ENCODE peak calls at places on chromosome 13, in four cellular contexts. L is GM12878, X is H1, Y is HepG2. F is an unnamed sample.

GRCh38 chr13:95485045-95485517 is 67.4 kb upstream of the CLDN10 start:
- DNase-seq in L (no peak), X (no peak), Y (peak), F (peak)

GRCh38 chr13:73056054-73056962 is 2.5 kb upstream of the KLF5 start:
- DNase-seq in L (no peak), X (no peak), Y (peak), F (no peak)

GRCh38 chr13:95002126-95002525 is 289.8 kb upstream of the SOX21 start:
- DNase-seq in L (no peak), X (no peak), Y (peak), F (no peak)

GRCh38 chr13:55199132-55199531 is 1941.6 kb upstream of the PRR20A start:
- DNase-seq in L (no peak), X (no peak), Y (peak), F (no peak)

GRCh38 chr13:110705826-110706569 is at the start of gene CARS2:
- DNase-seq in L (peak), X (peak), Y (peak), F (peak)

GRCh38 chr13:40026741-40027140 is 371.3 kb downstream of the COG6 start:
- DNase-seq in L (peak), X (no peak), Y (no peak), F (no peak)

GRCh38 chr13:71867101-71867814 is at the start of gene DACH1:
- DNase-seq in L (no peak), X (no peak), Y (peak), F (peak)

GRCh38 chr13:74036373-74036772 is 97.8 kb downstream of the KLF12 start:
- DNase-seq in L (no peak), X (peak), Y (no peak), F (no peak)

GRCh38 chr13:37925878-37926473 is 56.4 kb upstream of the TRPC4 start:
- DNase-seq in L (no peak), X (no peak), Y (no peak), F (no peak)

GRCh38 chr13:91375119-91375729 is 23.2 kb upstream of the GPC5 start:
- DNase-seq in L (no peak), X (no peak), Y (no peak), F (peak)

GRCh38 chr13:58087566-58087965 is 456.0 kb downstream of the PCDH17 start:
- DNase-seq in L (no peak), X (no peak), Y (no peak), F (no peak)

GRCh38 chr13:78660130-78660857 is 1.3 kb upstream of the OBI1 start:
- DNase-seq in L (no peak), X (no peak), Y (peak), F (no peak)

GRCh38 chr13:52794589-52794988 is 53.9 kb downstream of the PCDH8 start:
- DNase-seq in L (no peak), X (no peak), Y (no peak), F (no peak)

GRCh38 chr13:42681394-42681793 is 100.0 kb upstream of the FAM216B start:
- DNase-seq in L (no peak), X (no peak), Y (no peak), F (no peak)

GRCh38 chr13:111429064-111429558 is 108.7 kb downstream of the TEX29 start:
- DNase-seq in L (no peak), X (no peak), Y (peak), F (peak)

GRCh38 chr13:81017525-81018152 is 676.7 kb upstream of the SPRY2 start:
- DNase-seq in L (no peak), X (no peak), Y (peak), F (peak)

GRCh38 chr13:98972059-98972458 is 5.8 kb downstream of the DOCK9 start:
- DNase-seq in L (no peak), X (no peak), Y (no peak), F (no peak)
- TF ChIP-seq BRCA1 in L (no peak), X (no peak), Y (no peak), F (no peak)

GRCh38 chr13:29975287-29975686 is 124.9 kb upstream of the UBL3 start:
- DNase-seq in L (no peak), X (no peak), Y (no peak), F (no peak)

GRCh38 chr13:29976535-29976934 is 126.1 kb upstream of the UBL3 start:
- DNase-seq in L (no peak), X (no peak), Y (no peak), F (no peak)

GRCh38 chr13:29977721-29978120 is 127.3 kb upstream of the UBL3 start:
- DNase-seq in L (no peak), X (no peak), Y (no peak), F (no peak)

GRCh38 chr13:29978211-29978610 is 127.8 kb upstream of the UBL3 start:
- DNase-seq in L (no peak), X (no peak), Y (no peak), F (no peak)
- TF ChIP-seq BRCA1 in L (no peak), X (no peak), Y (no peak), F (no peak)

GRCh38 chr13:27962128-27962841 is 6.8 kb downstream of the CDX2 start:
- DNase-seq in L (no peak), X (no peak), Y (peak), F (no peak)
- TF ChIP-seq BRCA1 in L (no peak), X (no peak), Y (no peak), F (no peak)

DNA sequence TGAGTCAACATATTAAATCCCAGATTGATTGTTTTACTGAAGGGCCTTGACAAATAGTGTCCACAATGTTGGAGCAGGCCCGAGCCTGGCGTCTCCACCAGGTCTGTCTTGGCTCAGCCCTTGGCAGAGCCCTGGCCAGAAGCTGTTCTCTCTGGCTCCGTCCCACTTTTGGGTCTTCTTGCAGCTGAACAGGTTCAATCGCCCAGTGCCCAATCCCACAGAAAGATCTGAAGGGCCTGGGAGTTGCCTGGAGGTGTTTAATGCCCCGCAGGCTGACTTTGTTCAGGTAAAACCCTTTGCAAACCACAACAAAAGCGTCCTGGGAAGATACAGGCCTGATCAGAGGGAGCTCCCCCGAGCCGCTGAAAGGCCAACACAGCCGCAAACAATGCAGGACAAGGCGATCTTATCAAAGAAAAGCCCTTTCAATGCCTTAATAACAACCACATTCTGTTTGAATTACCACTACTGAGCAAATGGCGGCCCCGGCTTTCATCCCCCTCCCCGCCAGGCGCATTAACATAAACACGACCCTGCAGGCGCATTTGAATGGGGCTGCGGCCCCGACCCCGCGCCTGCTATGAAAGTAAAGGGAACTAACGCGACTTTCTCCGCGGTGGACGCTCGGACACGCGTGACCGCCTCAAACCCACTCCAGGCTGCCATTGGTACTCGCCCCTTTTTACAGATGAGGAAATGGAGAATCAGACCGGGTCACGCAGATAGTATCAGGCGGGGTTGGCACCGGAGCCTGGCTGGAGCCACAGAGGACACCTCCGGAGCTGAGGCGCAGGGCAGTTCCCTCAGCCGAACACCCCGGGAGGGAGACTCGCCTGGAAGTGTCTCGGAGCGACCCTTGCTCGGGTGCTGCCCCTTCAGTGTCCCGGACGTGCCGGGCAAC is 3.1 kb downstream of the CDX2 start:
- DNase-seq in L (no peak), X (peak), Y (no peak), F (no peak)
- TF ChIP-seq BRCA1 in L (no peak), X (no peak), Y (no peak), F (no peak)

DNA sequence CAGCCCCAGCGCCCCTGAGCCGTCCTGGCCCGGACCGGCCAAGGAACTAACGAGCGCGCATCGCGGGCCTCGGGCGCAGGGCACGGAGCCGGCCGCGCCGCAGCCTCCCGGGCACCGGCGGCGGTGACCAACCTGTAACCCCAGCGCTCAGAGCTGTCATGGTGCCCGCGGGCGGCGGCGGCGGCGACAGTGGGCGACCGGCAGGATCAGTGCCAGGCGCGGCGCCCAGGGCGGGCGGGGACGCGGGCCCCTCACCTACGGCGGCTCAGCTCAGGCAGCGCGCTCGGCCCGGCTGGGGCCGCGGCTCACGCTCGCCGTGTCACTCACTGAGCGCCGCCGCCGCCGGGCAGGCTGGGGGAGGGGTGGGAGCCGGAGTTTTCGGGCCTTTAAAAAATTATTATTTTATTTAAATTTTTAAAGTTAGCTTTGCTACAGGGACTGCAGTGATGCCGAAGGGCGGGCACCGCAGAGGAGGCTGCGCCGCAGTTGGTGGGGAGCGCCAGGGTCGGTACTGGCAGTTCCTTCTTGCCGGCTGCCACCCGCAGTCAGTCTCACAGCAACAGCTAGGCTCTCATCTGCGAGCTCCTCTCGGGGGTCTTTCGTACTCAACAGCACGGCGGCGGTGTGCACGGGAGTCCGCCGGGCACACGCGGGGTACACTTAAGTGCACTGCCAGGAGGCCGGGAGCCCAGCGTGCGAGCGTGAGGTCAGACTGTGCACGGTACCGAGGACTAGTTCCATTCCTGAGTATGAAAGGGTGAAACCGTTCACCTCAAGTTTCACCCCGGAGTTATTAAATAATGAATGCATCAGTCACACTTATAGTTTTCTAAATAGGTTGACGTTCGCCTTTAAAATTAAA is at the start of gene NALCN:
- DNase-seq in L (no peak), X (no peak), Y (no peak), F (no peak)
- TF ChIP-seq BRCA1 in L (no peak), X (no peak), Y (no peak), F (no peak)

DNA sequence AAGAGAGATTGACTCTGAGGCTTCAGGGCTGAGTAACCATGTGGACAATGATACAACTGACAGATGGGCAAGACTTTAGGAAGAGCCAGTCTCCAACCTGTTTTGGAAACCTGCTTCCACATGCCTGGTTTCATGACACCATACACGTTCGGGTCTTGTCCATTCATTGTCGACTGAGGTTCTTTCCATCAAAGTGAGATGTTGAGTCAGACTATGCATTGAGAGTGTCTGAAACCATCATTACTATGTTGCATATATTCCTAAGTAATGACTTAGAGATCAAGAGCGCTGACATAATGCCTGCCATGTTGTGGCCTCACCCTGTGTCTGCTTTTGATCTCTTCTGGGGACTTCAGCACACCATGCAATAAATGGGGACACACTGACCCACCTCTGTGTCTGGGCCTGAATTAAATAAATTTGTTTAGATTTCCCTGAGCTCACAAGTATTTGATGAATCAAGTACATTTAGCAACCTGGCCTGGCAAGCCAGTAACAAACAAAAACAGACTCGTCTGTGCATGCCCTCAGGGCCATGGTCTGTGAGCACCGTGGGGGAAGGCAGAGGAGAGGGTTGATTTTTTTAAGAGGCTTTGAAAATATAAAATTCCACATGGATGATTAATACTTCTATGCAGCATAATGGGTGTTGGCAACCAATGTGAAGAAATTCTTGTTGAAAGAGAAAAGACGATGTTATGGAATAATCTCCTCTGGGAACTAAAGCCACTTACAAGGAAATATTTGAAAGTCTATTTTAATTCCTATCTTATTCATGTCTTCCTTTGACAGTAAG is 49.9 kb upstream of the UBAC2 start:
- DNase-seq in L (no peak), X (no peak), Y (no peak), F (no peak)
- TF ChIP-seq BRCA1 in L (no peak), X (no peak), Y (no peak), F (no peak)

DNA sequence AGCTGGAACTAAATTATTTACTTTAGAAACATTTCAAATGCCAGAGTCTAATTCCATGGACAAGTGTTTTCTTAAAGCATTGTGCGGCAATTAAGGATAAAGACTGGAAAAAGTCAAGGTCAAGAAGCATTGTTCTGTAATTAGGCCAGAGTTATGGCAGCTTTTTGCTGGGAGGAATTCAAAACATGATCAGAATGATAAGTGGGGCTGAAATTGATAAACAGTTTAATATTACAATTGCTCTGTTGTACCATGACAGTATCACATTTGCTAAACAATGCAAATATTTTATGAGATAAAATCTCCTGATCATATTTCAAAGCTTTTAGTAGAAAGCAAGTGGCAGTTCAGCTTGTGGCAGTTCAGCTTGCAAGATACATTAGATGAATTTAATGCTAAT is 513.7 kb downstream of the GPC6 start:
- DNase-seq in L (no peak), X (no peak), Y (no peak), F (no peak)
- TF ChIP-seq BRCA1 in L (no peak), X (no peak), Y (no peak), F (no peak)

DNA sequence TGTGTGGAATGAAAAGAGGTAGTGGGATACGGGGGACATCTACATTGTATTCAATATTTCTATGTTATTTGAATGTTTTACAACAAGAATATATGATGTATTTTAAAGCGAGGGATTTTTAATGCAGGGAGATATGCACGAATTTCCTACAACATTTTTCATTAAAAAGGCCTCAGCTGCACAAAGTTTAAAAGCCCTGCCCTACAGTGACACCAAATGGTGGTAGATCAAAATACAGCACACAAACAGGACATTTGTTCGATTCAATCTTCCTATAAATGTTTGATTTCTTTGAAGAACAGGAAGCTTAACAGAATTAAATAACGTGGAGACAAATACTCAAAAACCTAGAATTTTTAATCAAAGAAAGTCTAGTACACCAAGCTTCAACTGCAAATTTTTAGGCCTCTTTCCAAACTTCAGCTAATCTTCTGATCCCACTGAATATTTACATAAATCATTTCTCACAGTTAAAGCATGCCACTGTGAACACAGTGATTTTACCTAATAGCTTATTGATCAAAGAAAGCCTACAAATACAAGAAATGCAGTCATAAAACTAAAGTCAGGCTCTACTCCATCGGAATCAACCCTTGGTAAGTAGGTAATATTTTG is 257.2 kb downstream of the DIAPH3 start:
- DNase-seq in L (no peak), X (no peak), Y (peak), F (peak)
- TF ChIP-seq BRCA1 in L (no peak), X (no peak), Y (no peak), F (no peak)

DNA sequence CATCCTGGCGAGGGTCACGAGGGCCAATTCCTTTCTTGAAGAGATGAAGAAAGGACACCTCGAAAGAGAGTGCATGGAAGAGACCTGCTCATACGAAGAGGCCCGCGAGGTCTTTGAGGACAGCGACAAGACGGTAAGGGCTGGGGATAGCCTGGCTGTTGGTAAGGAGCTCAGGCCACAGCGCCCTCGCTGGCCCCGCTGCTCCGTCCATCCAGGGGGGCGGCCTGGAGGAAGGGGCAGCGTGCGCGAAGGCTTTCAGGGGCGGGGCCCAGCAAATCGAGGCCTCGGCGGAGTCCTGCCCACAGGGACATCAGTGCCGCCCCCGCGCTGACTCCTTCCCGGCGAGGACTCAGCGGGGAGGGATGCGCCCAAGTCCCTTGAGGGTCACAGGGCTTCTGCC is 6.9 kb downstream of the F10 start:
- DNase-seq in L (no peak), X (no peak), Y (no peak), F (no peak)
- TF ChIP-seq BRCA1 in L (no peak), X (no peak), Y (no peak), F (no peak)

DNA sequence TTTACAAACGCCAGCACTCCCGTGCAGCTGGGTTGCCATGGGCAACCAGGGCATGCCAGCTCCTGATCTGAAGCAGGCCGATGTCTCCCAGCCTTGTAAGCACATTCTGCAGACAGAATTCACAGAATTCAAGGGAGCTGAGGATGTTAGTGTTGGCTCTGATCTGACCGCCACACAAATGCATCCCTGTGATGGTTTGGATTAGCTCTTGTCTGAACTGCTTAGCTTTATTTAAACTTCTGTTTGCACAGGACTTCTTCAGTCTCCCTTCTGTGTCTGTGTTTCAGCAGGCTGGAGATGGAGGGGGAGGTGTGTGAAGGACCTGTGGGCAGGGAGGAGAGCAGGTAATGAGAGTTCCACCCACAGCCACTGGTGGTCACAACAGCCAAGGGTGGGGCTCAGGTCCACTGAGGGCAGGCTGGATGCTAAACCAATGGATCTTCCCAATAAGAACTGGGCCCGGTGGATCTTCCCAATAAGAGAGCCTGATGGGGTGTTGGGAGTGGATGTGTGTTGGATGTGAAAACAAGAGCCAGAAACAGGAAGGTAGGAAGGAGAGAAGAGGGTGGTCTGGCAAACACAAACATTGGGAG is 66.2 kb downstream of the TEX26 start:
- DNase-seq in L (no peak), X (no peak), Y (no peak), F (no peak)
- TF ChIP-seq BRCA1 in L (no peak), X (no peak), Y (no peak), F (no peak)

F was measured in K562.